ENCODE peak calls at places on chromosomes 6 and 20, in nine cellular contexts. One of them, this sample, is unnamed.

GRCh38 chr6:30071081-30071818 is 4.3 kb downstream of the PPP1R11 start:
- DNase-seq in effector CD8-positive, alpha-beta T cell: no peak
- DNase-seq in T-helper 9 cell: no peak
- DNase-seq in kidney epithelial cell: no peak
- DNase-seq in activated effector memory CD4-positive, alpha-beta T cell treated with Interleukin-2 at 50 U/mL for 16 hours: no peak
- DNase-seq in esophagus muscularis mucosa: no peak
- DNase-seq in T-helper 2 cell: no peak
- DNase-seq in D341Med: no peak
- DNase-seq in CD8-positive, alpha-beta memory T cell: no peak
- DNase-seq in this sample: no peak

GRCh38 chr6:53306819-53307347 is 41.9 kb downstream of the ELOVL5 start:
- DNase-seq in effector CD8-positive, alpha-beta T cell: no peak
- DNase-seq in T-helper 9 cell: no peak
- DNase-seq in kidney epithelial cell: peak
- DNase-seq in activated effector memory CD4-positive, alpha-beta T cell treated with Interleukin-2 at 50 U/mL for 16 hours: no peak
- DNase-seq in esophagus muscularis mucosa: no peak
- DNase-seq in T-helper 2 cell: no peak
- DNase-seq in D341Med: no peak
- DNase-seq in CD8-positive, alpha-beta memory T cell: no peak
- DNase-seq in this sample: peak

GRCh38 chr6:158662607-158663464 is 13.0 kb downstream of the SYTL3 start:
- DNase-seq in effector CD8-positive, alpha-beta T cell: no peak
- DNase-seq in T-helper 9 cell: no peak
- DNase-seq in kidney epithelial cell: no peak
- DNase-seq in activated effector memory CD4-positive, alpha-beta T cell treated with Interleukin-2 at 50 U/mL for 16 hours: no peak
- DNase-seq in esophagus muscularis mucosa: no peak
- DNase-seq in T-helper 2 cell: no peak
- DNase-seq in D341Med: no peak
- DNase-seq in CD8-positive, alpha-beta memory T cell: peak
- DNase-seq in this sample: no peak

GRCh38 chr6:11761744-11762620 is 16.6 kb downstream of the ADTRP start:
- DNase-seq in effector CD8-positive, alpha-beta T cell: no peak
- DNase-seq in T-helper 9 cell: no peak
- DNase-seq in kidney epithelial cell: peak
- DNase-seq in activated effector memory CD4-positive, alpha-beta T cell treated with Interleukin-2 at 50 U/mL for 16 hours: no peak
- DNase-seq in esophagus muscularis mucosa: no peak
- DNase-seq in T-helper 2 cell: no peak
- DNase-seq in D341Med: no peak
- DNase-seq in CD8-positive, alpha-beta memory T cell: no peak
- DNase-seq in this sample: no peak

GRCh38 chr6:158972241-158973233 is 27.5 kb downstream of the RSPH3 start:
- DNase-seq in effector CD8-positive, alpha-beta T cell: no peak
- DNase-seq in T-helper 9 cell: no peak
- DNase-seq in kidney epithelial cell: no peak
- DNase-seq in activated effector memory CD4-positive, alpha-beta T cell treated with Interleukin-2 at 50 U/mL for 16 hours: no peak
- DNase-seq in esophagus muscularis mucosa: no peak
- DNase-seq in T-helper 2 cell: no peak
- DNase-seq in D341Med: peak
- DNase-seq in CD8-positive, alpha-beta memory T cell: peak
- DNase-seq in this sample: peak

GRCh38 chr6:56642366-56643261 is at the start of gene DST:
- DNase-seq in effector CD8-positive, alpha-beta T cell: no peak
- DNase-seq in T-helper 9 cell: no peak
- DNase-seq in kidney epithelial cell: peak
- DNase-seq in activated effector memory CD4-positive, alpha-beta T cell treated with Interleukin-2 at 50 U/mL for 16 hours: no peak
- DNase-seq in esophagus muscularis mucosa: no peak
- DNase-seq in T-helper 2 cell: no peak
- DNase-seq in D341Med: no peak
- DNase-seq in CD8-positive, alpha-beta memory T cell: no peak
- DNase-seq in this sample: no peak

GRCh38 chr6:90217621-90218496 is 78.8 kb downstream of the BACH2 start:
- DNase-seq in effector CD8-positive, alpha-beta T cell: peak
- DNase-seq in T-helper 9 cell: no peak
- DNase-seq in kidney epithelial cell: peak
- DNase-seq in activated effector memory CD4-positive, alpha-beta T cell treated with Interleukin-2 at 50 U/mL for 16 hours: no peak
- DNase-seq in esophagus muscularis mucosa: peak
- DNase-seq in T-helper 2 cell: no peak
- DNase-seq in D341Med: no peak
- DNase-seq in CD8-positive, alpha-beta memory T cell: peak
- DNase-seq in this sample: no peak

GRCh38 chr6:131643855-131644460 is 6.9 kb downstream of the ENPP3 start:
- DNase-seq in effector CD8-positive, alpha-beta T cell: no peak
- DNase-seq in T-helper 9 cell: no peak
- DNase-seq in kidney epithelial cell: no peak
- DNase-seq in activated effector memory CD4-positive, alpha-beta T cell treated with Interleukin-2 at 50 U/mL for 16 hours: no peak
- DNase-seq in esophagus muscularis mucosa: no peak
- DNase-seq in T-helper 2 cell: no peak
- DNase-seq in D341Med: no peak
- DNase-seq in CD8-positive, alpha-beta memory T cell: no peak
- DNase-seq in this sample: no peak

GRCh38 chr20:2955257-2955950 is 82.1 kb downstream of the PTPRA start:
- DNase-seq in effector CD8-positive, alpha-beta T cell: no peak
- DNase-seq in T-helper 9 cell: no peak
- DNase-seq in kidney epithelial cell: no peak
- DNase-seq in activated effector memory CD4-positive, alpha-beta T cell treated with Interleukin-2 at 50 U/mL for 16 hours: no peak
- DNase-seq in esophagus muscularis mucosa: no peak
- DNase-seq in T-helper 2 cell: no peak
- DNase-seq in D341Med: no peak
- DNase-seq in CD8-positive, alpha-beta memory T cell: no peak
- DNase-seq in this sample: peak

GRCh38 chr20:17995967-17996819 is 27.4 kb downstream of the MGME1 start:
- DNase-seq in effector CD8-positive, alpha-beta T cell: no peak
- DNase-seq in T-helper 9 cell: peak
- DNase-seq in kidney epithelial cell: no peak
- DNase-seq in activated effector memory CD4-positive, alpha-beta T cell treated with Interleukin-2 at 50 U/mL for 16 hours: peak
- DNase-seq in esophagus muscularis mucosa: no peak
- DNase-seq in T-helper 2 cell: peak
- DNase-seq in D341Med: peak
- DNase-seq in CD8-positive, alpha-beta memory T cell: peak
- DNase-seq in this sample: peak

GRCh38 chr6:8845691-8846090 is 410.3 kb upstream of the SLC35B3 start:
- DNase-seq in effector CD8-positive, alpha-beta T cell: no peak
- DNase-seq in T-helper 9 cell: no peak
- DNase-seq in kidney epithelial cell: no peak
- DNase-seq in activated effector memory CD4-positive, alpha-beta T cell treated with Interleukin-2 at 50 U/mL for 16 hours: no peak
- DNase-seq in esophagus muscularis mucosa: no peak
- DNase-seq in T-helper 2 cell: no peak
- DNase-seq in D341Med: no peak
- DNase-seq in CD8-positive, alpha-beta memory T cell: no peak
- DNase-seq in this sample: no peak

GRCh38 chr6:166365806-166366205 is 16.9 kb downstream of the MPC1 start:
- DNase-seq in effector CD8-positive, alpha-beta T cell: no peak
- DNase-seq in T-helper 9 cell: no peak
- DNase-seq in kidney epithelial cell: no peak
- DNase-seq in activated effector memory CD4-positive, alpha-beta T cell treated with Interleukin-2 at 50 U/mL for 16 hours: no peak
- DNase-seq in esophagus muscularis mucosa: no peak
- DNase-seq in T-helper 2 cell: no peak
- DNase-seq in D341Med: no peak
- DNase-seq in CD8-positive, alpha-beta memory T cell: no peak
- DNase-seq in this sample: no peak

GRCh38 chr6:16712250-16712930 is 48.9 kb downstream of the ATXN1 start:
- DNase-seq in effector CD8-positive, alpha-beta T cell: no peak
- DNase-seq in T-helper 9 cell: no peak
- DNase-seq in kidney epithelial cell: no peak
- DNase-seq in activated effector memory CD4-positive, alpha-beta T cell treated with Interleukin-2 at 50 U/mL for 16 hours: no peak
- DNase-seq in esophagus muscularis mucosa: no peak
- DNase-seq in T-helper 2 cell: no peak
- DNase-seq in D341Med: no peak
- DNase-seq in CD8-positive, alpha-beta memory T cell: no peak
- DNase-seq in this sample: peak

GRCh38 chr6:92231220-92231701 is 1188.1 kb downstream of the EPHA7 start:
- DNase-seq in effector CD8-positive, alpha-beta T cell: no peak
- DNase-seq in T-helper 9 cell: no peak
- DNase-seq in kidney epithelial cell: no peak
- DNase-seq in activated effector memory CD4-positive, alpha-beta T cell treated with Interleukin-2 at 50 U/mL for 16 hours: no peak
- DNase-seq in esophagus muscularis mucosa: no peak
- DNase-seq in T-helper 2 cell: no peak
- DNase-seq in D341Med: no peak
- DNase-seq in CD8-positive, alpha-beta memory T cell: no peak
- DNase-seq in this sample: no peak

GRCh38 chr6:75208564-75209431 is 2.9 kb upstream of the COL12A1 start:
- DNase-seq in effector CD8-positive, alpha-beta T cell: peak
- DNase-seq in T-helper 9 cell: peak
- DNase-seq in kidney epithelial cell: no peak
- DNase-seq in activated effector memory CD4-positive, alpha-beta T cell treated with Interleukin-2 at 50 U/mL for 16 hours: peak
- DNase-seq in esophagus muscularis mucosa: no peak
- DNase-seq in T-helper 2 cell: peak
- DNase-seq in D341Med: peak
- DNase-seq in CD8-positive, alpha-beta memory T cell: peak
- DNase-seq in this sample: peak

GRCh38 chr6:137751768-137752560 is 115.1 kb upstream of the TNFAIP3 start:
- DNase-seq in effector CD8-positive, alpha-beta T cell: no peak
- DNase-seq in T-helper 9 cell: no peak
- DNase-seq in kidney epithelial cell: no peak
- DNase-seq in activated effector memory CD4-positive, alpha-beta T cell treated with Interleukin-2 at 50 U/mL for 16 hours: no peak
- DNase-seq in esophagus muscularis mucosa: no peak
- DNase-seq in T-helper 2 cell: no peak
- DNase-seq in D341Med: no peak
- DNase-seq in CD8-positive, alpha-beta memory T cell: no peak
- DNase-seq in this sample: no peak

GRCh38 chr6:57089265-57089664 is 723 bp upstream of the ZNF451 start:
- DNase-seq in effector CD8-positive, alpha-beta T cell: no peak
- DNase-seq in T-helper 9 cell: no peak
- DNase-seq in kidney epithelial cell: no peak
- DNase-seq in activated effector memory CD4-positive, alpha-beta T cell treated with Interleukin-2 at 50 U/mL for 16 hours: no peak
- DNase-seq in esophagus muscularis mucosa: no peak
- DNase-seq in T-helper 2 cell: no peak
- DNase-seq in D341Med: peak
- DNase-seq in CD8-positive, alpha-beta memory T cell: no peak
- DNase-seq in this sample: peak

GRCh38 chr6:26183581-26184408 is 96.6 kb downstream of the HFE start:
- DNase-seq in effector CD8-positive, alpha-beta T cell: peak
- DNase-seq in T-helper 9 cell: peak
- DNase-seq in kidney epithelial cell: no peak
- DNase-seq in activated effector memory CD4-positive, alpha-beta T cell treated with Interleukin-2 at 50 U/mL for 16 hours: peak
- DNase-seq in esophagus muscularis mucosa: no peak
- DNase-seq in T-helper 2 cell: peak
- DNase-seq in D341Med: no peak
- DNase-seq in CD8-positive, alpha-beta memory T cell: peak
- DNase-seq in this sample: peak

This sample was measured in GM13977.